ENCODE peak calls at places on chromosome 2, in eight cellular contexts. R, X, H, U, Q, L, K and P are unnamed samples.

GRCh38 chr2:216887132-216887531 is 27.3 kb upstream of the TNP1 start:
- DNase-seq in R (no peak), X (no peak), H (no peak), U (no peak), Q (no peak), L (no peak), K (no peak), P (no peak)

GRCh38 chr2:206733341-206733740 is 15.1 kb upstream of the DYTN start:
- DNase-seq in R (no peak), X (no peak), H (no peak), U (no peak), Q (no peak), L (no peak), K (no peak), P (no peak)

GRCh38 chr2:217994776-217995274 is 8.0 kb downstream of the TNS1 start:
- DNase-seq in R (no peak), X (no peak), H (no peak), U (no peak), Q (peak), L (no peak), K (peak), P (no peak)

GRCh38 chr2:133107436-133107835 is 437.4 kb upstream of the LYPD1 start:
- DNase-seq in R (no peak), X (no peak), H (no peak), U (no peak), Q (no peak), L (no peak), K (no peak), P (no peak)

GRCh38 chr2:168396131-168396530 is 59.9 kb upstream of the CERS6 start:
- DNase-seq in R (no peak), X (no peak), H (no peak), U (no peak), Q (no peak), L (no peak), K (peak), P (no peak)

GRCh38 chr2:239355724-239356123 is 45.1 kb downstream of the HDAC4 start:
- DNase-seq in R (no peak), X (no peak), H (peak), U (no peak), Q (no peak), L (no peak), K (no peak), P (no peak)

GRCh38 chr2:28538652-28539051 is 42.8 kb downstream of the PLB1 start:
- DNase-seq in R (no peak), X (no peak), H (no peak), U (no peak), Q (no peak), L (no peak), K (no peak), P (no peak)

GRCh38 chr2:88125344-88125923 is 2.4 kb downstream of the FABP1 start:
- DNase-seq in R (no peak), X (no peak), H (no peak), U (no peak), Q (no peak), L (no peak), K (no peak), P (no peak)

GRCh38 chr2:238096311-238097011 is 3.7 kb upstream of the ESPNL start:
- DNase-seq in R (no peak), X (no peak), H (no peak), U (no peak), Q (no peak), L (no peak), K (peak), P (peak)

GRCh38 chr2:71720283-71720560 is 266.9 kb downstream of the DYSF start:
- DNase-seq in R (no peak), X (no peak), H (no peak), U (no peak), Q (no peak), L (no peak), K (no peak), P (no peak)

GRCh38 chr2:19474128-19474527 is 115.7 kb upstream of the OSR1 start:
- DNase-seq in R (peak), X (peak), H (peak), U (peak), Q (no peak), L (peak), K (peak), P (no peak)

GRCh38 chr2:219285894-219286425 is 6.8 kb downstream of the DNAJB2 start:
- DNase-seq in R (peak), X (no peak), H (peak), U (no peak), Q (peak), L (no peak), K (no peak), P (no peak)

GRCh38 chr2:168552450-168552856 is 96.4 kb downstream of the CERS6 start:
- DNase-seq in R (no peak), X (no peak), H (no peak), U (no peak), Q (no peak), L (no peak), K (no peak), P (no peak)

GRCh38 chr2:30351087-30351486 is 96.0 kb upstream of the LCLAT1 start:
- DNase-seq in R (no peak), X (no peak), H (peak), U (no peak), Q (no peak), L (no peak), K (no peak), P (no peak)

GRCh38 chr2:101151859-101152194 is 645 bp upstream of the TBC1D8 start:
- DNase-seq in R (peak), X (peak), H (no peak), U (no peak), Q (no peak), L (no peak), K (no peak), P (no peak)

GRCh38 chr2:207632575-207633492 is 7.6 kb upstream of the METTL21A start:
- DNase-seq in R (no peak), X (no peak), H (no peak), U (no peak), Q (peak), L (peak), K (peak), P (no peak)

GRCh38 chr2:44906972-44907371 is 34.5 kb upstream of the SIX3 start:
- DNase-seq in R (no peak), X (no peak), H (no peak), U (no peak), Q (no peak), L (no peak), K (no peak), P (no peak)

GRCh38 chr2:123762221-123762620 is 262.9 kb upstream of the CNTNAP5 start:
- DNase-seq in R (no peak), X (no peak), H (no peak), U (no peak), Q (no peak), L (no peak), K (no peak), P (no peak)

GRCh38 chr2:212228651-212229253 is 309.9 kb downstream of the ERBB4 start:
- DNase-seq in R (no peak), X (no peak), H (no peak), U (no peak), Q (peak), L (no peak), K (peak), P (no peak)

GRCh38 chr2:160324161-160324768 is 124.2 kb upstream of the ITGB6 start:
- DNase-seq in R (peak), X (peak), H (peak), U (peak), Q (peak), L (peak), K (no peak), P (peak)

GRCh38 chr2:3146175-3146574 is 231.4 kb downstream of the EIPR1 start:
- DNase-seq in R (no peak), X (no peak), H (no peak), U (no peak), Q (no peak), L (no peak), K (no peak), P (no peak)

GRCh38 chr2:68336192-68336591 is 16.4 kb upstream of the CNRIP1 start:
- DNase-seq in R (no peak), X (no peak), H (no peak), U (no peak), Q (peak), L (no peak), K (peak), P (no peak)

GRCh38 chr2:230941202-230942180 is 16.4 kb upstream of the GPR55 start:
- DNase-seq in R (no peak), X (no peak), H (no peak), U (no peak), Q (no peak), L (no peak), K (no peak), P (peak)

GRCh38 chr2:207749873-207750272 is 19.8 kb downstream of the FZD5 start:
- DNase-seq in R (no peak), X (no peak), H (no peak), U (no peak), Q (no peak), L (no peak), K (no peak), P (no peak)

GRCh38 chr2:166092889-166093288 is 34.9 kb downstream of the SCN1A start:
- DNase-seq in R (no peak), X (no peak), H (no peak), U (no peak), Q (peak), L (no peak), K (no peak), P (no peak)

GRCh38 chr2:42353792-42354429 is 7.1 kb downstream of the COX7A2L start:
- DNase-seq in R (no peak), X (no peak), H (no peak), U (no peak), Q (no peak), L (no peak), K (no peak), P (no peak)

GRCh38 chr2:239339241-239339640 is 61.6 kb downstream of the HDAC4 start:
- DNase-seq in R (no peak), X (no peak), H (no peak), U (no peak), Q (no peak), L (no peak), K (no peak), P (no peak)

GRCh38 chr2:65075605-65076344 is 19.6 kb downstream of the CEP68 start:
- DNase-seq in R (no peak), X (no peak), H (no peak), U (no peak), Q (no peak), L (no peak), K (no peak), P (peak)

GRCh38 chr2:212814941-212815340 is 276.3 kb upstream of the ERBB4 start:
- DNase-seq in R (no peak), X (no peak), H (no peak), U (no peak), Q (no peak), L (no peak), K (no peak), P (no peak)

GRCh38 chr2:127032601-127033000 is 74.4 kb downstream of the BIN1 start:
- DNase-seq in R (no peak), X (no peak), H (no peak), U (no peak), Q (no peak), L (no peak), K (no peak), P (no peak)

GRCh38 chr2:99811544-99811943 is 321.7 kb upstream of the REV1 start:
- DNase-seq in R (no peak), X (no peak), H (no peak), U (no peak), Q (peak), L (no peak), K (no peak), P (no peak)

GRCh38 chr2:119481501-119482455 is 42.5 kb downstream of the SCTR start:
- DNase-seq in R (no peak), X (no peak), H (no peak), U (no peak), Q (no peak), L (peak), K (no peak), P (peak)

GRCh38 chr2:241813806-241814570 is 5.0 kb downstream of the NEU4 start:
- DNase-seq in R (no peak), X (peak), H (no peak), U (peak), Q (no peak), L (no peak), K (no peak), P (no peak)

GRCh38 chr2:145094353-145094752 is 574.4 kb upstream of the ZEB2 start:
- DNase-seq in R (no peak), X (no peak), H (no peak), U (no peak), Q (no peak), L (no peak), K (no peak), P (no peak)

GRCh38 chr2:15939854-15940660 is at the start of gene MYCN:
- DNase-seq in R (peak), X (peak), H (no peak), U (peak), Q (peak), L (peak), K (no peak), P (no peak)

GRCh38 chr2:58541511-58541910 is 300.4 kb upstream of the FANCL start:
- DNase-seq in R (no peak), X (no peak), H (no peak), U (no peak), Q (no peak), L (no peak), K (no peak), P (no peak)
- H3K27ac ChIP-seq in R (no peak), X (no peak), H (no peak), U (no peak), Q (no peak), L (no peak), K (no peak), P (no peak)

GRCh38 chr2:11742702-11743530 is 3.5 kb upstream of the LPIN1 start:
- DNase-seq in R (no peak), X (no peak), H (no peak), U (no peak), Q (no peak), L (no peak), K (no peak), P (no peak)

GRCh38 chr2:11742317-11742701 is 4.1 kb upstream of the LPIN1 start:
- DNase-seq in R (no peak), X (no peak), H (no peak), U (no peak), Q (no peak), L (no peak), K (no peak), P (no peak)

GRCh38 chr2:11744631-11745394 is 1.6 kb upstream of the LPIN1 start:
- DNase-seq in R (no peak), X (no peak), H (peak), U (peak), Q (no peak), L (peak), K (no peak), P (peak)

GRCh38 chr2:11743531-11743815 is 3.0 kb upstream of the LPIN1 start:
- DNase-seq in R (no peak), X (no peak), H (no peak), U (no peak), Q (no peak), L (no peak), K (no peak), P (no peak)

DNA sequence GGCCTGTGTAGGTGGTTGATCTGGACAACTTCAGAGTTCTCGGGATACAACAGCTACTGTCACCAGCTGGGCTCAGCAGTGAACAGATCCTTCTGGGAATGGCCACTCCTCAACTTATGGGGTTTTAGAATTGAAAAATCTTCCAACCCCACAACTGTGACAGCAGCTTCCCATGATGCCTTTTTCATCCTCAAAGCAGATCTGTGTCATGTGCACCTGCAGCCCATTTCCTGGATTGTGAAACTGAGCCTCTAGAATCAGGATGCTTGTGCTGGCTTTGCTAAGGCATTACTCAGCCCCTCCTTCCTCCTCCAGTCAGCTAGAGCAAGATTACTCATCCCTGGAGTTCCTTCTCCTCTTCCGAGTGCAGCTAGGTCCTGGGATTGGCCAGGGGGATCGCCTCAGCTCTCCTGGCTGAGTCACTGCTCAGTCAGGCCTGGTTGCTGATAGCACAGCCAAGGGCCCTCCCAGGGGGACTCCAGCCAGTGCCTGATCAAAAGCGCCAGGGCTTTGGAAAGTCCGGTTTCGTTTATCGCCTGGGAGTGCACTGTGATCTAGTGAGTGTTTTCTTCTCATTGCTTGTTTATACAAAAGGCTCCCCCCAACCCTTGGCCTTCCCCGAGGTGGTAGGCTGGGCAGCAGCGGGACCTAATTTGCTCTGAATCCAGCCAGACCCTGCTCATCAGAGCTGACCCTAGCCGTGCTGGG is 2.4 kb upstream of the LPIN1 start:
- DNase-seq in R (peak), X (peak), H (peak), U (peak), Q (peak), L (peak), K (peak), P (peak)
- H3K27ac ChIP-seq in R (peak), X (peak), H (peak), U (peak), Q (peak), L (peak), K (peak), P (peak)

GRCh38 chr2:67304300-67304890 is 92.7 kb upstream of the ETAA1 start:
- DNase-seq in R (no peak), X (no peak), H (no peak), U (no peak), Q (no peak), L (no peak), K (no peak), P (no peak)
- H3K27ac ChIP-seq in R (no peak), X (no peak), H (no peak), U (no peak), Q (no peak), L (no peak), K (no peak), P (no peak)

GRCh38 chr2:39059366-39059952 is 61.4 kb downstream of the SOS1 start:
- DNase-seq in R (no peak), X (no peak), H (no peak), U (peak), Q (peak), L (peak), K (no peak), P (no peak)
- H3K27ac ChIP-seq in R (no peak), X (no peak), H (no peak), U (no peak), Q (no peak), L (no peak), K (no peak), P (no peak)

GRCh38 chr2:190105554-190105953 is 43.0 kb upstream of the MSTN start:
- DNase-seq in R (no peak), X (no peak), H (no peak), U (no peak), Q (no peak), L (no peak), K (no peak), P (no peak)
- H3K27ac ChIP-seq in R (no peak), X (no peak), H (no peak), U (no peak), Q (no peak), L (no peak), K (no peak), P (no peak)

DNA sequence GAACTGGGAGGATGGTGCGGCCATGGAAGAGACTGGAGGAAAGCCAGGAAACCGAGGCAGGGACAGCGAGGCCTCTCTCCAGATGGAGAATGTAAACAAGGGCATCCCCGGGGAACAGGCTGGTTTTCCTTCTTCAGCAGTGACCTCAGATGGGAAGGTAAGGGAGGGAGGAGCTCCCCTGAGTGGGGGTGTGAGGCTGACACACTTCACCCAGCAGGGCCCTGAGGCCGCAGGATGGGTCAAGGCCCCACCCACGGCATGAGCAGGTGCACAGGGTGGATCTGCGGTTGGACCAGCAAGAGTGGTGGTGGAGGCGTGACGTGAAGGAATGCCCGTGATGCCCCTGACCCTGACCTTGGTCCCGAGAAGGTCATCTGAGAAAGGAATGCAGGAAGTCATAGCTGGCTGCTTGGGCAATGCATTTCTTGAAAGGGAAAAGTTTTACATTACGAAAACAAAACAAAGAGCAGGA is 48.1 kb downstream of the ADCY3 start:
- DNase-seq in R (no peak), X (no peak), H (no peak), U (no peak), Q (no peak), L (no peak), K (no peak), P (no peak)
- H3K27ac ChIP-seq in R (peak), X (no peak), H (peak), U (no peak), Q (no peak), L (no peak), K (no peak), P (no peak)

GRCh38 chr2:11697103-11697871 is 27.3 kb upstream of the NTSR2 start:
- DNase-seq in R (no peak), X (peak), H (peak), U (no peak), Q (peak), L (peak), K (no peak), P (no peak)
- H3K27ac ChIP-seq in R (peak), X (peak), H (peak), U (no peak), Q (peak), L (peak), K (no peak), P (peak)

GRCh38 chr2:200756618-200757321 is 54.9 kb upstream of the BZW1 start:
- DNase-seq in R (no peak), X (no peak), H (no peak), U (no peak), Q (peak), L (peak), K (peak), P (no peak)

GRCh38 chr2:200761168-200761715 is 50.5 kb upstream of the BZW1 start:
- DNase-seq in R (no peak), X (no peak), H (no peak), U (no peak), Q (no peak), L (no peak), K (no peak), P (no peak)

GRCh38 chr2:200757414-200757813 is 54.3 kb upstream of the BZW1 start:
- DNase-seq in R (no peak), X (no peak), H (no peak), U (no peak), Q (no peak), L (no peak), K (no peak), P (no peak)

GRCh38 chr2:200762127-200762526 is 49.6 kb upstream of the BZW1 start:
- DNase-seq in R (no peak), X (no peak), H (no peak), U (no peak), Q (no peak), L (no peak), K (no peak), P (no peak)

DNA sequence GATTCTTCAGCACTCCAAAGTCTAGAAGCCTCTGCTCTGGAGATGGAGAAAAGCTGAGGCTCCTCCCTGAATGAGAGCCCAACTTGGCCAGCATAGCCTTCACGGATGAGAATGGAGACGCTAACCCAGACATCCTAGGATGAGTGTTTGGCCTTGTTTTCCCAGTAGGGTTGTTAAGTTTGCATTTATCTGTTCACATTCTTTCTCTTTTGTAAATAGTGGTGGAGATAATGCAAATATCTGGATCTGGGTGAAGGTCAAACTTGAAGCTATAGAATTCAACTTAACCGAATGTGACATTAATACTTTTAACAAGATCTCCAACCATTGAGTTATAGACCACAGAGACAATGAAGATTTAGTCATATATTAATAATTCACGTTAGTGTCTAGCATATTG is 53.4 kb upstream of the BZW1 start:
- DNase-seq in R (no peak), X (no peak), H (no peak), U (no peak), Q (no peak), L (no peak), K (no peak), P (no peak)
- H3K27ac ChIP-seq in R (no peak), X (no peak), H (no peak), U (no peak), Q (peak), L (peak), K (no peak), P (no peak)